ENCODE peak calls at places on chromosome 22, in eight cellular contexts. One of them, this sample, is unnamed. For H3K27me3 and H3K4me1, the result is how much of the 10 kb centered on the place peaks cover.

GRCh38 chr22:48942698-48943566 is 884.7 kb downstream of the BRD1 start:
- DNase-seq in right cardiac atrium: no peak
- DNase-seq in neural progenitor cell: no peak
- DNase-seq in heart right ventricle: no peak
- DNase-seq in keratinocyte: no peak
- DNase-seq in endodermal cell: peak
- DNase-seq in left ventricle myocardium inferior: no peak
- DNase-seq in BE2C: no peak
- DNase-seq in this sample: peak

GRCh38 chr22:17746916-17747315 is 27.4 kb downstream of the BID start:
- DNase-seq in right cardiac atrium: no peak
- DNase-seq in neural progenitor cell: no peak
- DNase-seq in heart right ventricle: no peak
- DNase-seq in keratinocyte: no peak
- DNase-seq in endodermal cell: no peak
- DNase-seq in left ventricle myocardium inferior: no peak
- DNase-seq in BE2C: no peak
- DNase-seq in this sample: no peak

GRCh38 chr22:47202819-47203553 is 440.5 kb downstream of the TBC1D22A start:
- DNase-seq in right cardiac atrium: no peak
- DNase-seq in neural progenitor cell: no peak
- DNase-seq in heart right ventricle: no peak
- DNase-seq in keratinocyte: no peak
- DNase-seq in endodermal cell: peak
- DNase-seq in left ventricle myocardium inferior: no peak
- DNase-seq in BE2C: no peak
- DNase-seq in this sample: no peak

GRCh38 chr22:27115816-27116256 is 458.4 kb downstream of the MIAT start:
- DNase-seq in right cardiac atrium: no peak
- DNase-seq in neural progenitor cell: no peak
- DNase-seq in heart right ventricle: no peak
- DNase-seq in keratinocyte: no peak
- DNase-seq in endodermal cell: no peak
- DNase-seq in left ventricle myocardium inferior: no peak
- DNase-seq in BE2C: no peak
- DNase-seq in this sample: no peak

GRCh38 chr22:18111759-18112330 is 1.2 kb downstream of the TUBA8 start:
- DNase-seq in right cardiac atrium: peak
- DNase-seq in neural progenitor cell: no peak
- DNase-seq in heart right ventricle: peak
- DNase-seq in keratinocyte: no peak
- DNase-seq in endodermal cell: no peak
- DNase-seq in left ventricle myocardium inferior: peak
- DNase-seq in BE2C: no peak
- DNase-seq in this sample: no peak

GRCh38 chr22:45163074-45163416 is 680 bp upstream of the NUP50 start:
- DNase-seq in right cardiac atrium: no peak
- DNase-seq in neural progenitor cell: peak
- DNase-seq in heart right ventricle: no peak
- DNase-seq in keratinocyte: no peak
- DNase-seq in endodermal cell: no peak
- DNase-seq in left ventricle myocardium inferior: no peak
- DNase-seq in BE2C: peak
- DNase-seq in this sample: peak

GRCh38 chr22:45071618-45072017 is 61.8 kb upstream of the PHF21B start:
- DNase-seq in right cardiac atrium: no peak
- DNase-seq in neural progenitor cell: no peak
- DNase-seq in heart right ventricle: no peak
- DNase-seq in keratinocyte: no peak
- DNase-seq in endodermal cell: no peak
- DNase-seq in left ventricle myocardium inferior: no peak
- DNase-seq in BE2C: no peak
- DNase-seq in this sample: no peak

GRCh38 chr22:21972293-21972779 is 10.3 kb downstream of the TOP3B start:
- DNase-seq in right cardiac atrium: peak
- DNase-seq in neural progenitor cell: peak
- DNase-seq in heart right ventricle: no peak
- DNase-seq in keratinocyte: no peak
- DNase-seq in endodermal cell: peak
- DNase-seq in left ventricle myocardium inferior: no peak
- DNase-seq in BE2C: peak
- DNase-seq in this sample: no peak

GRCh38 chr22:27370281-27370680 is 431.3 kb downstream of the MN1 start:
- DNase-seq in right cardiac atrium: no peak
- DNase-seq in neural progenitor cell: no peak
- DNase-seq in heart right ventricle: no peak
- DNase-seq in keratinocyte: no peak
- DNase-seq in endodermal cell: no peak
- DNase-seq in left ventricle myocardium inferior: no peak
- DNase-seq in BE2C: no peak
- DNase-seq in this sample: no peak

DNA sequence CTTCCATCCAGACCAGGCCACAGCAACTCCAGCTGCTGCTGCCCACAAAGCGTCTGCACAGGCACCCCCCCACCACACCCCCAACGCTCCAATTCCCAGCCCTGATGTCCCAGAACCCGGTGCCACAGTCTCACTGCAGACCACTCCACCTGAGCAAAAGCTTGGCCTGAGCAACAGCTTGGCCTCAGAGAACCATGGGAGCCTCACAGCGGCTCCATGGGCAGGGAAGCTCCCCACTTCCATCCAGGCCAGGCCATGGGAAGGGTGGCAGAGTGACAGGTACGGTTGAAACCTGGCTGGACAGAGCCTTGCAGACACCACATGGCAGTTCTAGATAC is 13.2 kb downstream of the PLXNB2 start:
- DNase-seq in right cardiac atrium: no peak
- DNase-seq in neural progenitor cell: no peak
- DNase-seq in heart right ventricle: no peak
- DNase-seq in keratinocyte: no peak
- DNase-seq in endodermal cell: no peak
- DNase-seq in left ventricle myocardium inferior: no peak
- DNase-seq in BE2C: no peak
- DNase-seq in this sample: no peak
- H3K4me3 ChIP-seq in right cardiac atrium: no peak
- H3K4me3 ChIP-seq in neural progenitor cell: no peak
- H3K4me3 ChIP-seq in heart right ventricle: peak
- H3K4me3 ChIP-seq in keratinocyte: no peak
- H3K4me3 ChIP-seq in endodermal cell: no peak
- H3K4me3 ChIP-seq in left ventricle myocardium inferior: peak
- H3K4me3 ChIP-seq in BE2C: no peak
- H3K4me3 ChIP-seq in this sample: no peak

DNA sequence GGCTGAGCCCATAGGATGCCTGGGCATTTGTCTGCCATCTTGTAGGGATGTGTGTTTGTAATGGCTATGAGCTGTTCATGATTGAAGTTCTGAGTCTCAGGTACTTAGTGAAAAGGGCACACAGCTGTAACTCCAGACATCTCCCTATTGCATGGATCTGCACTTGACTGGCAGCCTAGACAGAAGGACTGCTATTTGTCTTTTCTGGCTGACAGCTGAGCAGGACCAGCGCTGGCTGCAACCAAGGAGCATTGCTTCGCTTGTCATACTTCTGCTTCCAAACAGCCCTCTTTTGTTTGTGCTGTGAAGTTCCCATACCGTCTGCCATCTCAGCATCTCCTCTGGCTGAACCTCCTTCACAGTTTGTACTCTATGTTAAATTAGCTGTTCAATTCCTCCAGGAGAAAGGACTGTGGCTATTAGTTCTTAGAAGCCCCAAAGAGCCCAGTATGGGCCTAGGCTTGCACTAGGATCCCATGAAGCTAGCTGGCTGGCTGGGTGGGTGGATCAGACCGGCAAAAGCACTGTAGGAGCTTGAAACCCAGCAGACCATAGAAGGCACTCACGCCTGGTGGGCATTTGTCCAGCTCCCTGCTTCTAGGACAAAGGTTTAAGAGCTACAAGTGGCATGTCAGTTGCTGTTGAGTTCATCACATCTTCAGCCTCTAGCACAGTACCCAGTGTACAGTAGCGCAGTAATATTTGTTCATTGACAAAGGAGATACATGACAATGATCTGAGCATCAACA is 20.4 kb downstream of the HIRA start:
- DNase-seq in right cardiac atrium: no peak
- DNase-seq in neural progenitor cell: no peak
- DNase-seq in heart right ventricle: no peak
- DNase-seq in keratinocyte: no peak
- DNase-seq in endodermal cell: no peak
- DNase-seq in left ventricle myocardium inferior: peak
- DNase-seq in BE2C: no peak
- DNase-seq in this sample: no peak
- H3K27me3 ChIP-seq in right cardiac atrium: under half
- H3K27me3 ChIP-seq in neural progenitor cell: under half
- H3K27me3 ChIP-seq in heart right ventricle: under half
- H3K27me3 ChIP-seq in keratinocyte: under half
- H3K27me3 ChIP-seq in endodermal cell: under half
- H3K27me3 ChIP-seq in left ventricle myocardium inferior: under half
- H3K27me3 ChIP-seq in BE2C: under half
- H3K27me3 ChIP-seq in this sample: under half

GRCh38 chr22:34800265-34800664 is 265.7 kb upstream of the ISX start:
- DNase-seq in right cardiac atrium: no peak
- DNase-seq in neural progenitor cell: no peak
- DNase-seq in heart right ventricle: peak
- DNase-seq in keratinocyte: no peak
- DNase-seq in endodermal cell: no peak
- DNase-seq in left ventricle myocardium inferior: no peak
- DNase-seq in BE2C: no peak
- DNase-seq in this sample: no peak
- H3K4me1 ChIP-seq in right cardiac atrium: under half
- H3K4me1 ChIP-seq in neural progenitor cell: under half
- H3K4me1 ChIP-seq in heart right ventricle: under half
- H3K4me1 ChIP-seq in keratinocyte: under half
- H3K4me1 ChIP-seq in endodermal cell: under half
- H3K4me1 ChIP-seq in left ventricle myocardium inferior: under half
- H3K4me1 ChIP-seq in BE2C: under half
- H3K4me1 ChIP-seq in this sample: under half

DNA sequence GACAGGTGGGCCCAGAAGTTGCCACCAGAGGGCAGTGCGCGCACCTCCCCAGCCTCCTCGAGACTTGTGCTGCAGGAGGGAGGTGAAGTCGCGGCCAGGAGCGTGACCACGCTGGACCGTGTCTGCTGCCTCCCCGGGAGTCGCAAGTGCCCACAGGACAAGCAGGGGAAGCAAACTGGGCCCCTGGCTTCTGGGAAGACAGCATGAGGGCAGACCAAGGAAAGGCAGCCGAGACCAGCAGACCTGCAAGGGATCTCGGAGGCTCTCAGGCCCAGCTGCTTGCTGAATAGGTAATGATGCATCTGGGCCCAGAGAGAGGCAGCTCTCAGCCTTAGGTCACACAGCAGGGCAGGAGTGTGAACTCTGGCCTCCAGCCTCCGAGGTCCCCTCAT is 17.0 kb upstream of the IL2RB start:
- DNase-seq in right cardiac atrium: peak
- DNase-seq in neural progenitor cell: peak
- DNase-seq in heart right ventricle: peak
- DNase-seq in keratinocyte: no peak
- DNase-seq in endodermal cell: peak
- DNase-seq in left ventricle myocardium inferior: peak
- DNase-seq in BE2C: peak
- DNase-seq in this sample: peak
- H3K4me3 ChIP-seq in right cardiac atrium: no peak
- H3K4me3 ChIP-seq in neural progenitor cell: no peak
- H3K4me3 ChIP-seq in heart right ventricle: peak
- H3K4me3 ChIP-seq in keratinocyte: no peak
- H3K4me3 ChIP-seq in endodermal cell: no peak
- H3K4me3 ChIP-seq in left ventricle myocardium inferior: peak
- H3K4me3 ChIP-seq in BE2C: no peak
- H3K4me3 ChIP-seq in this sample: no peak

GRCh38 chr22:29720824-29721323 is 1.1 kb downstream of the CABP7 start:
- DNase-seq in right cardiac atrium: no peak
- DNase-seq in neural progenitor cell: peak
- DNase-seq in heart right ventricle: no peak
- DNase-seq in keratinocyte: no peak
- DNase-seq in endodermal cell: no peak
- DNase-seq in left ventricle myocardium inferior: no peak
- DNase-seq in BE2C: no peak
- DNase-seq in this sample: no peak
- H3K27me3 ChIP-seq in right cardiac atrium: under half
- H3K27me3 ChIP-seq in neural progenitor cell: half or more
- H3K27me3 ChIP-seq in heart right ventricle: half or more
- H3K27me3 ChIP-seq in keratinocyte: half or more
- H3K27me3 ChIP-seq in endodermal cell: half or more
- H3K27me3 ChIP-seq in left ventricle myocardium inferior: half or more
- H3K27me3 ChIP-seq in BE2C: under half
- H3K27me3 ChIP-seq in this sample: under half

DNA sequence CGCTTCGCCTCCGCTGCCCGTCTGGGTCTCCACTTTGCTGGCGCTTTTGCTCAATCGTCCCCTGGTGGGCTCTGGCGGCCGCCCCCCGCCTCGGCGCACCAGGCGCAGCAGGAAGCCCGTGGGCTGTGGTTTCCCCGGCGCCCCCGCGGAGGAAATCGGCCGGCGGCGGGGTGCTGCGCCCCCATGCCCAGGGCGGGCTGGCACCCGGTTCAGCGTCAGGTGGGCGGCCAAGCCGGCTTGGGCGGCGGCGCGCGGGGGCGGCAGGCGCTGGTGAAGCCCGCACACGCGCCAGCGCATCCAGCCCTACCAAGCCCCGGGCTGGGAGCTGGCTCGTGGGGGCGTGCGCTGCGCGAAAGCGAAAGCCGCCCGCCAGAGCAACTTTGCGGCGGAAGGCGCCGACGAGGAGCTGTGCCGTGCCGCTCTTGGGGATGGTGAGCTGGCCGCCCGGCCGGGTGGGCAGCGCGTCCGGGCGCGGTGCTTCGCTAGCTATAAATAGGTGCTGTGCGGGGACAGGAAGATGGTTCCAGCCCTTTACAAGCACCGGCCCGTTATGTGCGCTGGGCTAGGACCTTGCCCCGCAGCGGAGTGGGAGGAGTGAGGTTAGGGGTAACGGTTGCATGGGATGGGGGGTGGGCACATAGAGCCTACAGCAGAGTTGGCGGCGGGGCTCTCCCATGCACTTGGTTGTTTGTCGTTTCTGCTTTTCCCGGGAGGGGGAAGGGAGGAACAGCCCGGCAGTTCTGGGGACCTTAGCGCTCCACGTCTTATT is 25.0 kb upstream of the SUSD2 start:
- DNase-seq in right cardiac atrium: no peak
- DNase-seq in neural progenitor cell: peak
- DNase-seq in heart right ventricle: no peak
- DNase-seq in keratinocyte: no peak
- DNase-seq in endodermal cell: no peak
- DNase-seq in left ventricle myocardium inferior: peak
- DNase-seq in BE2C: peak
- DNase-seq in this sample: peak
- H3K4me1 ChIP-seq in right cardiac atrium: under half
- H3K4me1 ChIP-seq in neural progenitor cell: under half
- H3K4me1 ChIP-seq in heart right ventricle: half or more
- H3K4me1 ChIP-seq in keratinocyte: under half
- H3K4me1 ChIP-seq in endodermal cell: under half
- H3K4me1 ChIP-seq in left ventricle myocardium inferior: half or more
- H3K4me1 ChIP-seq in BE2C: under half
- H3K4me1 ChIP-seq in this sample: under half

This sample was measured in left lung.